ENCODE peak calls at places on chromosomes 12 and 14, in four cellular contexts. One of them, this sample, is unnamed.

GRCh38 chr12:94595152-94595551 is 55.2 kb downstream of the TMCC3 start:
- DNase-seq in aorta: no peak
- DNase-seq in Ammon's horn: no peak
- DNase-seq in right cardiac atrium: no peak
- DNase-seq in this sample: no peak

GRCh38 chr12:131950182-131950913 is 606 bp downstream of the EP400 start:
- DNase-seq in aorta: peak; percentile 60
- DNase-seq in Ammon's horn: no peak
- DNase-seq in right cardiac atrium: peak; percentile 41
- DNase-seq in this sample: no peak

GRCh38 chr14:70808402-70809237 is 693 bp downstream of the MAP3K9 start:
- DNase-seq in aorta: peak; percentile 54
- DNase-seq in Ammon's horn: no peak
- DNase-seq in right cardiac atrium: peak; percentile 28
- DNase-seq in this sample: no peak

GRCh38 chr12:10957741-10958140 is 18.7 kb upstream of the TAS2R14 start:
- DNase-seq in aorta: no peak
- DNase-seq in Ammon's horn: no peak
- DNase-seq in right cardiac atrium: no peak
- DNase-seq in this sample: no peak

GRCh38 chr14:60561845-60562746 is 53.1 kb downstream of the SIX6 start:
- DNase-seq in aorta: peak; percentile 63
- DNase-seq in Ammon's horn: peak; percentile 83
- DNase-seq in right cardiac atrium: peak; percentile 45
- DNase-seq in this sample: peak; percentile 67

GRCh38 chr12:26239508-26240328 is 44.3 kb downstream of the SSPN start:
- DNase-seq in aorta: peak; percentile 94
- DNase-seq in Ammon's horn: peak; percentile 86
- DNase-seq in right cardiac atrium: peak; percentile 88
- DNase-seq in this sample: peak; percentile 81

GRCh38 chr12:49541911-49542505 is 3.2 kb downstream of the KCNH3 start:
- DNase-seq in aorta: no peak
- DNase-seq in Ammon's horn: no peak
- DNase-seq in right cardiac atrium: no peak
- DNase-seq in this sample: no peak

GRCh38 chr12:61412209-61412608 is 848.0 kb upstream of the USP15 start:
- DNase-seq in aorta: no peak
- DNase-seq in Ammon's horn: no peak
- DNase-seq in right cardiac atrium: no peak
- DNase-seq in this sample: no peak

GRCh38 chr12:51721281-51721940 is 127.1 kb downstream of the FIGNL2 start:
- DNase-seq in aorta: peak; percentile 61
- DNase-seq in Ammon's horn: peak; percentile 40
- DNase-seq in right cardiac atrium: peak; percentile 49
- DNase-seq in this sample: no peak

GRCh38 chr12:93819048-93819491 is 141.9 kb downstream of the CRADD start:
- DNase-seq in aorta: no peak
- DNase-seq in Ammon's horn: peak; percentile 88
- DNase-seq in right cardiac atrium: peak; percentile 83
- DNase-seq in this sample: peak; percentile 77

GRCh38 chr14:71001742-71002141 is 94.5 kb downstream of the PCNX1 start:
- DNase-seq in aorta: no peak
- DNase-seq in Ammon's horn: no peak
- DNase-seq in right cardiac atrium: no peak
- DNase-seq in this sample: no peak

GRCh38 chr12:94622475-94622874 is 27.9 kb downstream of the TMCC3 start:
- DNase-seq in aorta: no peak
- DNase-seq in Ammon's horn: no peak
- DNase-seq in right cardiac atrium: no peak
- DNase-seq in this sample: no peak

GRCh38 chr14:102579696-102580551 is 12.5 kb upstream of the RCOR1 start:
- DNase-seq in aorta: no peak
- DNase-seq in Ammon's horn: no peak
- DNase-seq in right cardiac atrium: peak; percentile 26
- DNase-seq in this sample: no peak

GRCh38 chr14:103770902-103771301 is 55.3 kb downstream of the ZFYVE21 start:
- DNase-seq in aorta: no peak
- DNase-seq in Ammon's horn: no peak
- DNase-seq in right cardiac atrium: no peak
- DNase-seq in this sample: no peak

GRCh38 chr12:90290980-90291975 is 582.6 kb upstream of the ATP2B1 start:
- DNase-seq in aorta: no peak
- DNase-seq in Ammon's horn: no peak
- DNase-seq in right cardiac atrium: peak; percentile 12
- DNase-seq in this sample: peak; percentile 16

GRCh38 chr14:22824711-22825359 is 4.9 kb upstream of the MRPL52 start:
- DNase-seq in aorta: no peak
- DNase-seq in Ammon's horn: no peak
- DNase-seq in right cardiac atrium: no peak
- DNase-seq in this sample: no peak

GRCh38 chr12:63897931-63898330 is 53.4 kb downstream of the SRGAP1 start:
- DNase-seq in aorta: no peak
- DNase-seq in Ammon's horn: no peak
- DNase-seq in right cardiac atrium: no peak
- DNase-seq in this sample: no peak

GRCh38 chr12:42790761-42791151 is 201.2 kb upstream of the PRICKLE1 start:
- DNase-seq in aorta: no peak
- DNase-seq in Ammon's horn: no peak
- DNase-seq in right cardiac atrium: peak; percentile 17
- DNase-seq in this sample: no peak

GRCh38 chr12:123045678-123046077 is 65.2 kb downstream of the ARL6IP4 start:
- DNase-seq in aorta: no peak
- DNase-seq in Ammon's horn: no peak
- DNase-seq in right cardiac atrium: no peak
- DNase-seq in this sample: no peak

GRCh38 chr12:67039995-67040860 is 228.9 kb upstream of the CAND1 start:
- DNase-seq in aorta: no peak
- DNase-seq in Ammon's horn: no peak
- DNase-seq in right cardiac atrium: no peak
- DNase-seq in this sample: no peak

GRCh38 chr12:5348057-5348456 is 83.9 kb upstream of the NTF3 start:
- DNase-seq in aorta: no peak
- DNase-seq in Ammon's horn: no peak
- DNase-seq in right cardiac atrium: no peak
- DNase-seq in this sample: no peak

GRCh38 chr14:64919618-64920017 is 5.4 kb downstream of the CHURC1 start:
- DNase-seq in aorta: peak; percentile 65
- DNase-seq in Ammon's horn: no peak
- DNase-seq in right cardiac atrium: no peak
- DNase-seq in this sample: no peak

GRCh38 chr14:89455412-89455811 is 38.4 kb upstream of the FOXN3 start:
- DNase-seq in aorta: no peak
- DNase-seq in Ammon's horn: no peak
- DNase-seq in right cardiac atrium: peak; percentile 57
- DNase-seq in this sample: no peak

GRCh38 chr12:104091136-104091535 is 26.8 kb downstream of the HCFC2 start:
- DNase-seq in aorta: no peak
- DNase-seq in Ammon's horn: no peak
- DNase-seq in right cardiac atrium: no peak
- DNase-seq in this sample: no peak

This sample was measured in midbrain.